ENCODE peak calls at places on chromosomes 6 and 20, in six cellular contexts. C, Y, F, V, J and S are unnamed samples.

GRCh38 chr6:17413313-17413750 is 19.9 kb downstream of the CAP2 start:
- DNase-seq in C (no peak), Y (no peak), F (peak), V (no peak), J (no peak), S (no peak)

GRCh38 chr20:48338717-48339116 is 489.1 kb downstream of the PREX1 start:
- DNase-seq in C (no peak), Y (no peak), F (peak), V (no peak), J (no peak), S (no peak)

GRCh38 chr6:35474978-35475570 is 6.9 kb downstream of the RPL10A start:
- DNase-seq in C (no peak), Y (no peak), F (no peak), V (no peak), J (no peak), S (no peak)

GRCh38 chr6:3418521-3419060 is 38.3 kb downstream of the SLC22A23 start:
- DNase-seq in C (no peak), Y (no peak), F (no peak), V (no peak), J (no peak), S (no peak)

GRCh38 chr6:154229796-154230195 is 126.8 kb downstream of the IPCEF1 start:
- DNase-seq in C (no peak), Y (no peak), F (no peak), V (peak), J (no peak), S (no peak)

GRCh38 chr6:137452331-137452894 is 41.8 kb downstream of the OLIG3 start:
- DNase-seq in C (no peak), Y (no peak), F (peak), V (no peak), J (no peak), S (no peak)

GRCh38 chr6:79455446-79455845 is 81.8 kb downstream of the LCA5 start:
- DNase-seq in C (no peak), Y (no peak), F (no peak), V (no peak), J (no peak), S (no peak)

GRCh38 chr20:47405775-47406325 is 49.4 kb upstream of the ZMYND8 start:
- DNase-seq in C (no peak), Y (no peak), F (no peak), V (no peak), J (no peak), S (no peak)